ENCODE peak calls at places on chromosomes 11 and 22, in five cellular contexts. B is body of pancreas, J is lower leg skin, T is pancreas, P is T follicular helper cell. Z is an unnamed sample.

GRCh38 chr22:43274595-43275240 is 68.5 kb downstream of the SCUBE1 start:
- DNase-seq in B (no peak), J (no peak), T (no peak), P (no peak), Z (peak)

GRCh38 chr11:95895815-95896214 is 28.1 kb downstream of the MTMR2 start:
- DNase-seq in B (no peak), J (no peak), T (no peak), P (no peak), Z (no peak)

GRCh38 chr11:19577391-19577831 is 135.2 kb upstream of the NAV2 start:
- DNase-seq in B (no peak), J (peak), T (no peak), P (no peak), Z (no peak)

GRCh38 chr11:82889133-82890001 is 10.9 kb downstream of the PRCP start:
- DNase-seq in B (peak), J (no peak), T (no peak), P (no peak), Z (no peak)

GRCh38 chr11:69822676-69823494 is 3.7 kb upstream of the FGF3 start:
- DNase-seq in B (no peak), J (no peak), T (no peak), P (no peak), Z (no peak)

GRCh38 chr11:122099345-122100045 is 16.5 kb downstream of the BLID start:
- DNase-seq in B (no peak), J (no peak), T (no peak), P (no peak), Z (peak)

GRCh38 chr11:11944444-11944843 is 64.0 kb downstream of the DKK3 start:
- DNase-seq in B (no peak), J (no peak), T (no peak), P (no peak), Z (no peak)

GRCh38 chr11:66183581-66184048 is 84.8 kb upstream of the RAB1B start:
- DNase-seq in B (no peak), J (no peak), T (no peak), P (peak), Z (peak)

GRCh38 chr11:126991596-126991995 is 9.0 kb downstream of the KIRREL3 start:
- DNase-seq in B (no peak), J (no peak), T (no peak), P (no peak), Z (no peak)

GRCh38 chr22:43315687-43316217 is 27.4 kb downstream of the SCUBE1 start:
- DNase-seq in B (no peak), J (no peak), T (no peak), P (no peak), Z (no peak)

GRCh38 chr11:19395050-19395449 is 154.3 kb upstream of the E2F8 start:
- DNase-seq in B (no peak), J (no peak), T (no peak), P (no peak), Z (peak)

GRCh38 chr11:1453611-1454386 is 32.8 kb downstream of the MOB2 start:
- DNase-seq in B (no peak), J (no peak), T (no peak), P (peak), Z (peak)

GRCh38 chr11:17208257-17208999 is 642 bp upstream of the PIK3C2A start:
- DNase-seq in B (peak), J (peak), T (no peak), P (peak), Z (peak)

GRCh38 chr11:78149646-78150045 is 10.2 kb upstream of the ALG8 start:
- DNase-seq in B (no peak), J (no peak), T (no peak), P (no peak), Z (no peak)

GRCh38 chr11:67576742-67577475 is 6.7 kb upstream of the GSTP1 start:
- DNase-seq in B (no peak), J (no peak), T (no peak), P (no peak), Z (no peak)

GRCh38 chr11:130876100-130876499 is 40.2 kb downstream of the SNX19 start:
- DNase-seq in B (no peak), J (no peak), T (no peak), P (no peak), Z (no peak)

GRCh38 chr11:41201156-41201555 is 258.3 kb downstream of the LRRC4C start:
- DNase-seq in B (no peak), J (no peak), T (no peak), P (no peak), Z (peak)

GRCh38 chr11:45239733-45240132 is 46.4 kb downstream of the SYT13 start:
- DNase-seq in B (no peak), J (no peak), T (no peak), P (no peak), Z (no peak)

GRCh38 chr22:28051787-28052356 is 132.8 kb upstream of the PITPNB start:
- DNase-seq in B (peak), J (no peak), T (peak), P (no peak), Z (peak)

GRCh38 chr11:16856022-16856471 is 117.6 kb downstream of the C11orf58 start:
- DNase-seq in B (no peak), J (no peak), T (no peak), P (no peak), Z (no peak)

GRCh38 chr11:101321222-101321621 is 191.6 kb upstream of the PGR start:
- DNase-seq in B (no peak), J (no peak), T (no peak), P (no peak), Z (no peak)

GRCh38 chr22:28188480-28188879 is 269.4 kb upstream of the PITPNB start:
- DNase-seq in B (no peak), J (no peak), T (no peak), P (no peak), Z (peak)

GRCh38 chr11:129593098-129593497 is 217.4 kb downstream of the BARX2 start:
- DNase-seq in B (peak), J (no peak), T (no peak), P (no peak), Z (peak)

GRCh38 chr11:122843281-122844150 is 5.2 kb downstream of the CRTAM start:
- DNase-seq in B (peak), J (no peak), T (no peak), P (no peak), Z (no peak)

GRCh38 chr11:118947091-118947490 is 9.0 kb upstream of the UPK2 start:
- DNase-seq in B (no peak), J (no peak), T (no peak), P (no peak), Z (no peak)

GRCh38 chr11:17772704-17773600 is 38.4 kb downstream of the KCNC1 start:
- DNase-seq in B (no peak), J (no peak), T (no peak), P (no peak), Z (no peak)